ENCODE peak calls at places on chromosomes 11 and 22, in six cellular contexts. I is mucosa of descending colon; P is MM.1S; F is breast epithelium; D is CD8-positive, alpha-beta T cell; H is lower lobe of right lung. X is an unnamed sample.

GRCh38 chr11:112584674-112585073 is 324.0 kb upstream of the PLET1 start:
- DNase-seq in I (no peak), P (peak), F (no peak), D (no peak), H (no peak), X (no peak)

GRCh38 chr11:76668362-76669155 is 2.0 kb downstream of the LRRC32 start:
- DNase-seq in I (no peak), P (no peak), F (no peak), D (no peak), H (no peak), X (no peak)

GRCh38 chr11:70002433-70002832 is 75.7 kb upstream of the ANO1 start:
- DNase-seq in I (no peak), P (no peak), F (no peak), D (no peak), H (no peak), X (no peak)

GRCh38 chr11:69178819-69179482 is 23.2 kb downstream of the SMIM38 start:
- DNase-seq in I (no peak), P (no peak), F (no peak), D (no peak), H (no peak), X (peak)

GRCh38 chr11:57568330-57568766 is 876 bp upstream of the UBE2L6 start:
- DNase-seq in I (no peak), P (peak), F (no peak), D (peak), H (no peak), X (no peak)

GRCh38 chr11:75639752-75640151 is 29.1 kb downstream of the MAP6 start:
- DNase-seq in I (peak), P (no peak), F (peak), D (no peak), H (peak), X (no peak)

GRCh38 chr11:58739725-58740430 is 8.1 kb upstream of the GLYAT start:
- DNase-seq in I (no peak), P (peak), F (no peak), D (no peak), H (no peak), X (no peak)

GRCh38 chr11:70675697-70676374 is 277.5 kb downstream of the CTTN start:
- DNase-seq in I (no peak), P (no peak), F (no peak), D (no peak), H (no peak), X (peak)

GRCh38 chr11:70825893-70826540 is 426.4 kb downstream of the SHANK2 start:
- DNase-seq in I (no peak), P (no peak), F (no peak), D (no peak), H (no peak), X (no peak)

GRCh38 chr22:20945578-20945934 is 21.5 kb upstream of the AIFM3 start:
- DNase-seq in I (no peak), P (no peak), F (no peak), D (no peak), H (no peak), X (no peak)

GRCh38 chr11:69004411-69005182 is 8.4 kb downstream of the MRGPRF start:
- DNase-seq in I (no peak), P (no peak), F (no peak), D (no peak), H (no peak), X (no peak)

GRCh38 chr11:24295360-24295759 is 201.5 kb upstream of the LUZP2 start:
- DNase-seq in I (no peak), P (peak), F (no peak), D (no peak), H (no peak), X (no peak)

GRCh38 chr11:93744669-93745004 is 3.2 kb downstream of the C11orf54 start:
- DNase-seq in I (no peak), P (no peak), F (no peak), D (no peak), H (no peak), X (no peak)

GRCh38 chr11:45765107-45765668 is 39.8 kb upstream of the SLC35C1 start:
- DNase-seq in I (no peak), P (no peak), F (no peak), D (no peak), H (no peak), X (no peak)

GRCh38 chr11:117815262-117815803 is 9.2 kb downstream of the FXYD2 start:
- DNase-seq in I (peak), P (peak), F (no peak), D (peak), H (peak), X (no peak)

DNA sequence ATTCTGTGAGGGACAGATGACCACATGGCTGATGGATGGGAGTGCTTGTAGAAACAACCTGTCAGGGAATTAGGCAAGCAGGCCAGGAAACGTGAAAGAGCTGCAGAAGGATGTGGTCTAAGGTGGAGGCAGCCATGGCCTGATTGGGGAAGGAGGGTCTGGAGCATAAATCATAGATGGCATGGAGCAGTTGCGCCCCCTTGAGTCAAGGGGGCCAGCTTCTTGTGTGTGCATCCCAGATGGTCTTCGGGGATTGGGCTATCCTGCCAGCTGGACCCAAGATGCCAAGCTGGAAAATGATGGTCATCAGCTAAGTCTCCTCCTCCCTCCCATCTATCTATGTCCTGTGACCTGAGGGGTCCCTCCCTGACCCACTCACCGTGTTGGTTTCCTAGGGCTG is 119.4 kb upstream of the CLPB start:
- DNase-seq in I (no peak), P (no peak), F (no peak), D (no peak), H (no peak), X (no peak)
- TF ChIP-seq CTCF in I (no peak), P (peak), F (no peak), D (no peak), H (peak), X (peak)

DNA sequence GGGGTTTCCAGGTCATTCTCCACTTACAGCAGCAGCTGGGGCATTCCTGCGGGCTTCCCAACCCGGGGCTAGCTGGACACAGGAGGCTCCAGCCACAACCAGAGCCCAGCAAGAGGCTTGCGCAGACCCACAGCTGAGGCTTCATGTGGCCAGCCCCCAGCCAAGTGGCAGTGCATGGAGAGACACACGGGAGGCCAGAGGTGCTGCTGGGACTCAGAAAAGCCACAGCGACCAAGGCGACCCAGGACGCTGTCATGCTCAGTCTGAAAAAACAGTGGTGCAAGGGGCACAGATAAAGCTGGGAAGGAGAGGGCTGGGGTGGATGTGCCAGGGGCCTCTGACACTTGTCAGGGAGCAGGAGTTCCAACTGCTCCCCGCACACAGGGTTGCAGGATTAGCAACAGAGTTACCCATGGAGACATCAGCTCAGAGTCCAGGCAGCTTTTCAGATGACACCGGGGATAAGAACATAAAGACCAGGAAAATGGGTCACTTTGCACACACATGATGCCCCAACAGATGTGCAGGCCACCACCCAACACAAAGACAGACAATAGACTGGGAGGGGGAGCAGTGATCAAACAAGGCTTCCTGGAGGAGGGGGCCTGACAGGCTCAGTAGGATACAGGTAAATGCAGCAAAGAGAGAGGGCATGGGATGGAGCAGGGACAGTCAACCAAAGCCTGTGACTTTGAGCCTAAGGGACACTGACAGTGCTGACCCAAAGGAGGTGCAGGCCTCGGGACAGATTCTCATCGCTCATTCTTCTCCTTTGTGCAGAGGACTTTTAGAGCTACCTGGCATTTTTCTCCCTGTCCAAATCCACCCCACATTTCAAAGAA is 6.9 kb upstream of the NEAT1 start:
- DNase-seq in I (peak), P (no peak), F (no peak), D (no peak), H (peak), X (no peak)
- H3K4me3 ChIP-seq in I (no peak), P (peak), F (peak), D (peak), H (peak), X (no peak)

GRCh38 chr11:1870721-1871466 is 18.0 kb downstream of the LSP1 start:
- DNase-seq in I (peak), P (no peak), F (no peak), D (no peak), H (peak), X (peak)

GRCh38 chr11:1870326-1870696 is 17.4 kb downstream of the LSP1 start:
- DNase-seq in I (peak), P (no peak), F (no peak), D (no peak), H (peak), X (no peak)

GRCh38 chr11:1868056-1868635 is 15.3 kb downstream of the LSP1 start:
- DNase-seq in I (peak), P (no peak), F (no peak), D (no peak), H (peak), X (no peak)

GRCh38 chr11:1868636-1869291 is 15.9 kb downstream of the LSP1 start:
- DNase-seq in I (peak), P (no peak), F (no peak), D (no peak), H (peak), X (no peak)

DNA sequence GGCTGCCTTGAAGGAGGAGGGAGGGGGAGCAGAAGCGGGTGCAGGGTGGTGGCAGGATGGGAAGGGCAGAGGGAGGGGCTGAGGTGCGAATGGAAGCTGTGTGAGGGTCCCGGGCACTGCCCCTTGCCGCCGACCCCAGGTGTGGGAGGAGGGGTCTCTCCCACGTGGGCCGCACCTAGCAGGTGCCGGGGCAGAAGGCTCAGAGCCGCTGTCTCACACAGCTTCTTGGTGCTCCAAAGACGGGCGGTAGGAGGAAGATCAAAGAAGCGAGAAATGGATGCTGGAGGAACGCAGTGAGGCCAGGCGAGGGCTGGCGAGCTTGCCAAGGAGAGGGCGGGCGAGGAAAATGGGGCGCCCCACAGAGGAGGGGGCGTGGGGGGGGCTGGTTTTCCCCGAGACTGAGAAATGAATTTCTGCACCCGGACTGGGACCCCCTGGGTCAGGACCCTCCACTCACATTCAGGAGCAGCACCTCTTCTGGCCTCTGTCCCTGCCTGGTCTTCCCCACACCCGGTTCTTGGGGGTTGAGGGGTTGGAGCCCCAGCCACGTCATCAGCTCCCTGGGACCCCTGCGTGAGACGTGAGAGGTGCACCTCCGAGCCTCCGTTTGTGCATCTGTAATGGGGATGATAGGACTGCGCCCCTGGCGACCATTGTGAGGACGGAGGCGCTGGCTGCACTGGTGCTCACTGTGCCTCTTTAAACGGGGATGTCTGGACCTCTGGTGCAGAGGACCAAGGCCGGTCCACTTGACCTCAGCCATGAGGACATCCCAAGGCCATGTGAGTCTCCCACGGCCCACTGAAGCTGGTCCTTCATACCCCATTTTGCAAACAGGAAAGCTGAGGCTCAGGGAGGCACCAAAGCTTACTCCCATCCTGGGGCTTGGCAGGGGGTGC is 16.8 kb downstream of the LSP1 start:
- DNase-seq in I (peak), P (no peak), F (no peak), D (no peak), H (peak), X (no peak)
- TF ChIP-seq CTCF in I (no peak), P (no peak), F (no peak), D (no peak), H (no peak), X (peak)

GRCh38 chr22:19631899-19632670 is 82.2 kb upstream of the SEPTIN5 start:
- DNase-seq in I (no peak), P (no peak), F (no peak), D (no peak), H (no peak), X (no peak)

GRCh38 chr22:19628038-19628776 is 86.1 kb upstream of the SEPTIN5 start:
- DNase-seq in I (no peak), P (no peak), F (no peak), D (no peak), H (no peak), X (no peak)

GRCh38 chr22:19630614-19631013 is 83.7 kb upstream of the SEPTIN5 start:
- DNase-seq in I (no peak), P (no peak), F (no peak), D (no peak), H (no peak), X (no peak)

GRCh38 chr22:19629331-19629719 is 85.0 kb upstream of the SEPTIN5 start:
- DNase-seq in I (no peak), P (no peak), F (no peak), D (no peak), H (no peak), X (no peak)

GRCh38 chr22:19629720-19630419 is 84.4 kb upstream of the SEPTIN5 start:
- DNase-seq in I (peak), P (peak), F (peak), D (peak), H (peak), X (peak)
- H3K4me3 ChIP-seq in I (no peak), P (no peak), F (no peak), D (no peak), H (no peak), X (no peak)

GRCh38 chr22:24555496-24556253 is at the start of gene SNRPD3:
- DNase-seq in I (peak), P (peak), F (peak), D (peak), H (peak), X (peak)
- TF ChIP-seq CTCF in I (no peak), P (no peak), F (peak), D (no peak), H (peak), X (no peak)

GRCh38 chr11:66643745-66644437 is 5.4 kb downstream of the RBM4 start:
- DNase-seq in I (no peak), P (no peak), F (no peak), D (no peak), H (no peak), X (no peak)
- H3K4me3 ChIP-seq in I (no peak), P (no peak), F (peak), D (no peak), H (no peak), X (no peak)

DNA sequence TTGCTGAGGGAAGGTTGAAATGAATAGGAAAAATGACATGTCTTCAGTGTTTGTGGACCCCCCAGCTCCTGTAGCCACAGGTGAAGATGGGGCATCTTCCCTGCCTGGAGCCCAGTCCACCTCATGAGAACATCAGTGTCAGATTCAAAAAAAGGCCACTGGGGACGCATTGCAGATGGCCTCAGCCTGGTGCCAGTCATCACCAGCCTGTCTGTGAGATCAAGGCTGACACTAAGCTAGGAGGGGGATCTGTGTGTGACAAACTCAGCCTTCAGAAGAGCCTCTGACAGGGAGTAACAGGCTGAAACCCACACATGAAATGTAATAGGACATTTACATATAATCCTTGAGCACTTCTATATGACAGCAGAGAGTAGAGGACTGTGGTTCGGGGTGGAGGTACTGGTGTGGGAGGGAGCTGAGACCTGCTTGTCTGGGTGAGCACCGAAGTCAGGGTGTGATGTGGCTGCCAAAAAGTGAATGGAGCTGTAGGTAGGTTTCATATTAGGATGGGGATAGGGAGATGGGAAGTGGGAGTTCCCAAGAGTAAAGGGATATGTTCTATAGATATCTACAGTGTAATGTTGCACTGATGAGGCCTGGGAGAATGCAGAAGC is 20.5 kb upstream of the CCDC134 start:
- DNase-seq in I (no peak), P (no peak), F (no peak), D (no peak), H (no peak), X (no peak)
- TF ChIP-seq CTCF in I (no peak), P (no peak), F (no peak), D (no peak), H (no peak), X (no peak)

GRCh38 chr11:134411887-134412507 is at the start of gene B3GAT1:
- DNase-seq in I (no peak), P (no peak), F (no peak), D (no peak), H (no peak), X (no peak)
- H3K4me3 ChIP-seq in I (no peak), P (no peak), F (peak), D (peak), H (peak), X (no peak)

X was measured in LNCaP clone FGC.